ENCODE peak calls at places on chromosomes 11 and 22, in six cellular contexts. E, G, W, N, D and K are unnamed samples.

GRCh38 chr11:80241766-80242165 is 800.9 kb upstream of the TENM4 start:
- DNase-seq in E (no peak), G (no peak), W (no peak), N (no peak), D (no peak), K (no peak)

GRCh38 chr22:39214383-39215069 is 30.3 kb downstream of the PDGFB start:
- DNase-seq in E (no peak), G (no peak), W (no peak), N (no peak), D (peak), K (no peak)

GRCh38 chr11:74205181-74205580 is 34.1 kb downstream of the PPME1 start:
- DNase-seq in E (no peak), G (no peak), W (no peak), N (no peak), D (no peak), K (no peak)

GRCh38 chr11:22193348-22194051 is 615 bp downstream of the ANO5 start:
- DNase-seq in E (peak), G (no peak), W (no peak), N (no peak), D (no peak), K (peak)

GRCh38 chr22:28716686-28717085 is 24.9 kb downstream of the CHEK2 start:
- DNase-seq in E (no peak), G (no peak), W (no peak), N (no peak), D (no peak), K (no peak)

GRCh38 chr11:57560146-57560545 is 7.3 kb downstream of the UBE2L6 start:
- DNase-seq in E (no peak), G (no peak), W (no peak), N (no peak), D (no peak), K (no peak)

GRCh38 chr11:29328961-29329441 is 687.8 kb downstream of the KCNA4 start:
- DNase-seq in E (no peak), G (peak), W (no peak), N (no peak), D (peak), K (peak)

GRCh38 chr11:107472966-107473365 is 15.3 kb upstream of the CWF19L2 start:
- DNase-seq in E (no peak), G (no peak), W (no peak), N (no peak), D (no peak), K (no peak)

GRCh38 chr11:96211433-96211832 is 131.6 kb downstream of the MAML2 start:
- DNase-seq in E (no peak), G (no peak), W (no peak), N (no peak), D (no peak), K (no peak)